ENCODE peak calls at places on chromosomes 11 and 22, in nine cellular contexts. One of them, this sample, is unnamed.

GRCh38 chr11:77560605-77561004 is 29.1 kb upstream of the AQP11 start:
- DNase-seq in stimulated activated CD4-positive, alpha-beta T cell treated with anti-CD3 and anti-CD28 coated beads, Interleukin-1b, Interleukin-23, amount 100 ng/mL, for 24 hours: no peak
- DNase-seq in GM19239: no peak
- DNase-seq in amygdala: no peak
- DNase-seq in cardiac fibroblast: peak
- DNase-seq in EL: peak
- DNase-seq in HFFc6: peak
- DNase-seq in NCI-H2081: no peak
- DNase-seq in HS-27A: peak
- DNase-seq in this sample: no peak

GRCh38 chr11:9210224-9210921 is 54.8 kb downstream of the DENND5A start:
- DNase-seq in amygdala: no peak
- DNase-seq in cardiac fibroblast: peak
- DNase-seq in EL: peak
- DNase-seq in HFFc6: no peak
- DNase-seq in HS-27A: no peak
- DNase-seq in NCI-H2081: no peak
- DNase-seq in GM19239: no peak
- DNase-seq in stimulated activated CD4-positive, alpha-beta T cell treated with anti-CD3 and anti-CD28 coated beads, Interleukin-1b, Interleukin-23, amount 100 ng/mL, for 24 hours: no peak
- DNase-seq in this sample: no peak

GRCh38 chr11:77148963-77149715 is 21.1 kb downstream of the MYO7A start:
- DNase-seq in GM19239: no peak
- DNase-seq in HS-27A: no peak
- DNase-seq in EL: no peak
- DNase-seq in stimulated activated CD4-positive, alpha-beta T cell treated with anti-CD3 and anti-CD28 coated beads, Interleukin-1b, Interleukin-23, amount 100 ng/mL, for 24 hours: no peak
- DNase-seq in cardiac fibroblast: no peak
- DNase-seq in amygdala: no peak
- DNase-seq in NCI-H2081: no peak
- DNase-seq in HFFc6: no peak
- DNase-seq in this sample: no peak

GRCh38 chr11:122197055-122197987 is 81.3 kb upstream of the BLID start:
- DNase-seq in HS-27A: peak
- DNase-seq in HFFc6: peak
- DNase-seq in amygdala: no peak
- DNase-seq in cardiac fibroblast: peak
- DNase-seq in GM19239: no peak
- DNase-seq in stimulated activated CD4-positive, alpha-beta T cell treated with anti-CD3 and anti-CD28 coated beads, Interleukin-1b, Interleukin-23, amount 100 ng/mL, for 24 hours: no peak
- DNase-seq in EL: peak
- DNase-seq in NCI-H2081: no peak
- DNase-seq in this sample: peak

GRCh38 chr22:47486569-47487312 is 724.3 kb downstream of the TBC1D22A start:
- DNase-seq in EL: no peak
- DNase-seq in stimulated activated CD4-positive, alpha-beta T cell treated with anti-CD3 and anti-CD28 coated beads, Interleukin-1b, Interleukin-23, amount 100 ng/mL, for 24 hours: no peak
- DNase-seq in HS-27A: no peak
- DNase-seq in HFFc6: no peak
- DNase-seq in GM19239: no peak
- DNase-seq in NCI-H2081: no peak
- DNase-seq in cardiac fibroblast: no peak
- DNase-seq in amygdala: no peak
- DNase-seq in this sample: no peak

GRCh38 chr11:108565653-108566052 is 27.9 kb downstream of the EXPH5 start:
- DNase-seq in cardiac fibroblast: no peak
- DNase-seq in GM19239: no peak
- DNase-seq in amygdala: no peak
- DNase-seq in HFFc6: no peak
- DNase-seq in stimulated activated CD4-positive, alpha-beta T cell treated with anti-CD3 and anti-CD28 coated beads, Interleukin-1b, Interleukin-23, amount 100 ng/mL, for 24 hours: no peak
- DNase-seq in EL: no peak
- DNase-seq in NCI-H2081: no peak
- DNase-seq in HS-27A: no peak
- DNase-seq in this sample: no peak

GRCh38 chr22:29312218-29313125 is 3.0 kb downstream of the RASL10A start:
- DNase-seq in NCI-H2081: no peak
- DNase-seq in HFFc6: no peak
- DNase-seq in amygdala: no peak
- DNase-seq in EL: no peak
- DNase-seq in GM19239: no peak
- DNase-seq in cardiac fibroblast: no peak
- DNase-seq in HS-27A: no peak
- DNase-seq in stimulated activated CD4-positive, alpha-beta T cell treated with anti-CD3 and anti-CD28 coated beads, Interleukin-1b, Interleukin-23, amount 100 ng/mL, for 24 hours: no peak
- DNase-seq in this sample: no peak

GRCh38 chr11:11731311-11732083 is 109.7 kb upstream of the GALNT18 start:
- DNase-seq in amygdala: peak
- DNase-seq in GM19239: no peak
- DNase-seq in EL: peak
- DNase-seq in HFFc6: peak
- DNase-seq in HS-27A: peak
- DNase-seq in stimulated activated CD4-positive, alpha-beta T cell treated with anti-CD3 and anti-CD28 coated beads, Interleukin-1b, Interleukin-23, amount 100 ng/mL, for 24 hours: no peak
- DNase-seq in cardiac fibroblast: peak
- DNase-seq in NCI-H2081: no peak
- DNase-seq in this sample: peak

GRCh38 chr22:44438056-44438455 is 60.0 kb downstream of the RTL6 start:
- DNase-seq in amygdala: no peak
- DNase-seq in cardiac fibroblast: no peak
- DNase-seq in stimulated activated CD4-positive, alpha-beta T cell treated with anti-CD3 and anti-CD28 coated beads, Interleukin-1b, Interleukin-23, amount 100 ng/mL, for 24 hours: no peak
- DNase-seq in NCI-H2081: no peak
- DNase-seq in HS-27A: no peak
- DNase-seq in GM19239: no peak
- DNase-seq in HFFc6: no peak
- DNase-seq in EL: no peak
- DNase-seq in this sample: no peak

GRCh38 chr11:130003717-130004001 is 1.0 kb upstream of the PRDM10 start:
- DNase-seq in NCI-H2081: no peak
- DNase-seq in amygdala: no peak
- DNase-seq in EL: no peak
- DNase-seq in cardiac fibroblast: no peak
- DNase-seq in HS-27A: no peak
- DNase-seq in HFFc6: no peak
- DNase-seq in stimulated activated CD4-positive, alpha-beta T cell treated with anti-CD3 and anti-CD28 coated beads, Interleukin-1b, Interleukin-23, amount 100 ng/mL, for 24 hours: no peak
- DNase-seq in GM19239: no peak
- DNase-seq in this sample: no peak